ENCODE peak calls at places on chromosomes 11 and 22, in four cellular contexts. R, I, Q and L are unnamed samples.

GRCh38 chr22:45896153-45896951 is 80.6 kb downstream of the WNT7B start:
- DNase-seq in R (no peak), I (peak; percentile 82), Q (no peak), L (no peak)

GRCh38 chr11:114279778-114280532 is 16.2 kb upstream of the NNMT start:
- DNase-seq in R (no peak), I (no peak), Q (no peak), L (no peak)

GRCh38 chr22:43923191-43923590 is 414 bp upstream of the PNPLA3 start:
- DNase-seq in R (no peak), I (no peak), Q (peak; percentile 9), L (no peak)

GRCh38 chr11:14380947-14381555 is 22.1 kb upstream of the RRAS2 start:
- DNase-seq in R (no peak), I (peak; percentile 96), Q (peak; percentile 41), L (peak; percentile 87)

GRCh38 chr11:102780491-102780918 is at the start of gene MMP10:
- DNase-seq in R (no peak), I (no peak), Q (no peak), L (no peak)

GRCh38 chr11:95076416-95076815 is 9.7 kb downstream of the SRSF8 start:
- DNase-seq in R (no peak), I (no peak), Q (no peak), L (no peak)

GRCh38 chr11:12744831-12745502 is 70.7 kb downstream of the TEAD1 start:
- DNase-seq in R (no peak), I (no peak), Q (no peak), L (no peak)

GRCh38 chr22:44860311-44860710 is 107.9 kb downstream of the ARHGAP8 start:
- DNase-seq in R (no peak), I (no peak), Q (no peak), L (no peak)

GRCh38 chr11:65867284-65868071 is 5.1 kb downstream of the EFEMP2 start:
- DNase-seq in R (no peak), I (peak; percentile 86), Q (no peak), L (no peak)

GRCh38 chr11:113977071-113977490 is 2.2 kb downstream of the HTR3A start:
- DNase-seq in R (no peak), I (no peak), Q (no peak), L (no peak)

GRCh38 chr22:19719055-19719482 is 4.3 kb upstream of the GP1BB start:
- DNase-seq in R (no peak), I (no peak), Q (no peak), L (no peak)

DNA sequence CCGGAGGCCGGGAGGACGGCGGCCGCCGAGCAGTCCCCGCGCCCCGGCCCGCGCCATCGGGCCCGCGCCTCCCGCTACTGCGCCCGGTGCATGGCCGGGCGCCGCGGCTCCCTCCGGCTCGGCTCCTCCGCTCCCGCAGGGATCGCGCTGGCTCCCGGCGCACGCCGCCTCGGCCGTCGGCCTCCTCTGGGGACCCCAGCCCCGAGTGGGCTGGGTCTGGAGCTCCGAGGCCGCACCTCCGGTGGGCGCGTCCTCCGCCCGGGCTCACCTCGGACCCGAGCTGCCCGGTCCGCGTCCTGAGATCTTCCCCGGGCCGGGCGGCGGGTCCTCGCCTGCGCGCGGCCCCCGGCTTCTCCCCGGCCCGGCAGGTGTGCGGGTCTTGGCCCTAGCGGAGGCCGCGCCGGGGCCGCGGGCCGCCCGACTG is 251 bp downstream of the SHISA8 start:
- DNase-seq in R (no peak), I (no peak), Q (no peak), L (no peak)
- H3K4me3 ChIP-seq in R (peak overlapping the region; percentile 68), I (peak overlapping the region; percentile 47), Q (no peak overlapping the region), L (peak overlapping the region; percentile 44)

GRCh38 chr22:49081926-49082325 is 745.7 kb downstream of the BRD1 start:
- DNase-seq in R (no peak), I (no peak), Q (no peak), L (peak; percentile 10)

GRCh38 chr22:49084203-49084602 is 743.5 kb downstream of the BRD1 start:
- DNase-seq in R (no peak), I (no peak), Q (no peak), L (peak; percentile 47)

GRCh38 chr22:49081261-49081666 is 746.4 kb downstream of the BRD1 start:
- DNase-seq in R (no peak), I (peak; percentile 62), Q (no peak), L (peak; percentile 60)

GRCh38 chr22:49086181-49086580 is 741.5 kb downstream of the BRD1 start:
- DNase-seq in R (no peak), I (no peak), Q (no peak), L (no peak)

DNA sequence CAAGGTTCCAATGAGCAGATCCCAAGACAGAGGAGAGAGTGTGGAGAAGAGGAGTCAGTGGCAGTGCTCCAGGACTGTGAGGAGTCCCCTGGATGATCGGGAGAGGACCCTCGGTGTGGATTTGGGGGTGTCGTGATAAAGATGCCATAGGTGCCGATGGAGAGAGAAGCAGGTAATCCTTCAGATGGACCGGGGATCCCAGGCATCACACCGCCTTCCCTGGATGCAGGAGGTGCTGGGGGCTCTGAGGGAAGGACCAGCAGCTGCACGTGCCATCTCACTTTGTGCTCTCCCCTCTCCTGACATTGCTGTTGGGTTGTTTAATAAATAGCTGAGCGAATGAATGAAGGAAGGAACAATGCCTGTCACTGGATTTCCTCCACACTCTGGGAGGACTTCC is 744.1 kb downstream of the BRD1 start:
- DNase-seq in R (no peak), I (no peak), Q (no peak), L (peak; percentile 19)
- H3K4me3 ChIP-seq in R (no peak overlapping the region), I (no peak overlapping the region), Q (no peak overlapping the region), L (no peak overlapping the region)

GRCh38 chr11:83025267-83025704 is 46.4 kb downstream of the RAB30 start:
- DNase-seq in R (no peak), I (no peak), Q (no peak), L (no peak)

GRCh38 chr11:83023410-83023809 is 48.3 kb downstream of the RAB30 start:
- DNase-seq in R (no peak), I (no peak), Q (no peak), L (no peak)

GRCh38 chr11:83024270-83024854 is 47.3 kb downstream of the RAB30 start:
- DNase-seq in R (no peak), I (no peak), Q (no peak), L (no peak)

GRCh38 chr11:83027794-83028193 is 43.9 kb downstream of the RAB30 start:
- DNase-seq in R (no peak), I (no peak), Q (no peak), L (no peak)

DNA sequence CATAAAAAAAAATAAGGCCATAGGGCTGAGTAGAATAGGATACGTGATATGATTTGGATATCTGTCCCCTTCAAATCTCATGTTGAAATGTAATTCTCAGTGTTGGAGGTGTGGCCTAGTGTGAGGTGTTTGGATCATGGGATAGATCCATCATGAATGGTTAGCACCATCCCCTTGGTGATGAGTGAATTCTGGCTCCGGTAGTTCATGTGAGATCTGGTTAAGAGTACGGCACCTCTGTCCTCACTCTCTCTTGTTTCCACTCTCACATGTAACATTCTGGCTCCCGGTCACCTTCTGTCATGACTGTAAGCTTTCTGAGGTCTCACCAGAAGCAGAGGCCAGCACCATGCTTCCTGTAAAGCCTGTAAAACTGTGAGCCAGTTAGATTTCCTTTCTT is 45.5 kb downstream of the RAB30 start:
- DNase-seq in R (no peak), I (no peak), Q (no peak), L (no peak)
- H3K4me3 ChIP-seq in R (no peak overlapping the region), I (no peak overlapping the region), Q (no peak overlapping the region), L (no peak overlapping the region)

GRCh38 chr11:130163346-130164220 is 4.0 kb downstream of the ST14 start:
- DNase-seq in R (no peak), I (no peak), Q (no peak), L (no peak)
- H3K4me3 ChIP-seq in R (no peak overlapping the region), I (peak overlapping the region; percentile 15), Q (no peak overlapping the region), L (no peak overlapping the region)

GRCh38 chr11:20357150-20357549 is 6.4 kb upstream of the HTATIP2 start:
- DNase-seq in R (no peak), I (no peak), Q (no peak), L (no peak)
- H3K4me3 ChIP-seq in R (no peak overlapping the region), I (no peak overlapping the region), Q (no peak overlapping the region), L (no peak overlapping the region)

GRCh38 chr22:39943941-39944624 is 16.1 kb upstream of the TMA7B start:
- DNase-seq in R (no peak), I (no peak), Q (no peak), L (no peak)
- H3K4me3 ChIP-seq in R (no peak overlapping the region), I (no peak overlapping the region), Q (no peak overlapping the region), L (no peak overlapping the region)

GRCh38 chr22:49999063-49999900 is 13.3 kb downstream of the IL17REL start:
- DNase-seq in R (peak; percentile 1), I (peak; percentile 84), Q (no peak), L (no peak)
- H3K4me3 ChIP-seq in R (peak overlapping the region; percentile 16), I (peak overlapping the region; percentile 31), Q (no peak overlapping the region), L (no peak overlapping the region)

GRCh38 chr11:128551641-128552335 is 35.6 kb downstream of the ETS1 start:
- DNase-seq in R (no peak), I (no peak), Q (peak; percentile 13), L (no peak)
- H3K4me3 ChIP-seq in R (no peak overlapping the region), I (no peak overlapping the region), Q (no peak overlapping the region), L (no peak overlapping the region)

GRCh38 chr22:24996420-24996952 is 44.0 kb downstream of the KIAA1671 start:
- DNase-seq in R (no peak), I (no peak), Q (no peak), L (no peak)
- H3K4me3 ChIP-seq in R (no peak overlapping the region), I (no peak overlapping the region), Q (no peak overlapping the region), L (no peak overlapping the region)

GRCh38 chr11:8796926-8797325 is 114.1 kb upstream of the AKIP1 start:
- DNase-seq in R (no peak), I (no peak), Q (no peak), L (no peak)

GRCh38 chr11:8793114-8793777 is 110.7 kb downstream of the RPL27A start:
- DNase-seq in R (no peak), I (no peak), Q (no peak), L (no peak)

GRCh38 chr11:8792636-8793035 is 110.0 kb downstream of the RPL27A start:
- DNase-seq in R (no peak), I (no peak), Q (no peak), L (no peak)

GRCh38 chr11:8794677-8795103 is 112.1 kb downstream of the RPL27A start:
- DNase-seq in R (no peak), I (no peak), Q (no peak), L (no peak)

DNA sequence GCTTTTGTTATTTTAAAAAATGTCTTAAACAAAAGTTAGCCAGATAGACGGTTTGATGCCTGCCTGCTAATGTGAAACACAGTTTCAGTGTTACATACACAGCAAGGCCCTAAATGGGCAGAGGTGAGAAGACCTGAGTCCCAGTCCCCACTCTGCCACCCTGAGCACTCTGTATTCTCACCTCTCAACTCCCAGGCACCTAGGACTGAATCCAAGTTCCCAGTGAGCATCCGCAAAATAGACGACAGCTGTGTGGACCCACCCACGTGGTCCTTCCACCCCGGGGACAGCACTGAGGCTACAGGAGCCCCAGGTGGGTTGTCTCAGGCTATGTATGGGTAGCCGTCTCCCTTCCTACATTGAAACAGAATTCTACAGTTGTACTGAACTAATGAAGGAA is 111.5 kb downstream of the RPL27A start:
- DNase-seq in R (no peak), I (no peak), Q (no peak), L (no peak)
- H3K4me3 ChIP-seq in R (no peak overlapping the region), I (no peak overlapping the region), Q (no peak overlapping the region), L (no peak overlapping the region)